ENCODE peak calls at places on chromosomes 7 and 10, in six cellular contexts. Y is cardiac muscle cell, T is endodermal cell, Z is upper lobe of right lung, V is heart left ventricle, H is AG10803. R is an unnamed sample.

GRCh38 chr10:121580276-121581116 is 17.7 kb downstream of the FGFR2 start:
- DNase-seq in Y (no peak), T (peak), Z (no peak), V (no peak), H (no peak), R (no peak)

GRCh38 chr7:69906309-69906995 is 308.2 kb downstream of the AUTS2 start:
- DNase-seq in Y (no peak), T (no peak), Z (no peak), V (no peak), H (peak), R (no peak)

GRCh38 chr7:48875300-48875916 is 48.9 kb upstream of the CDC14C start:
- DNase-seq in Y (peak), T (peak), Z (peak), V (peak), H (peak), R (peak)

GRCh38 chr10:98023024-98023423 is 7.4 kb downstream of the CRTAC1 start:
- DNase-seq in Y (no peak), T (no peak), Z (no peak), V (no peak), H (no peak), R (no peak)

GRCh38 chr10:78894841-78895195 is 173.9 kb upstream of the ZMIZ1 start:
- DNase-seq in Y (no peak), T (no peak), Z (no peak), V (no peak), H (no peak), R (no peak)

GRCh38 chr10:98267069-98267893 is 713 bp downstream of the LOXL4 start:
- DNase-seq in Y (no peak), T (no peak), Z (no peak), V (no peak), H (peak), R (no peak)

GRCh38 chr10:36670616-36671402 is 454.6 kb upstream of the ANKRD30A start:
- DNase-seq in Y (no peak), T (no peak), Z (no peak), V (no peak), H (peak), R (peak)

GRCh38 chr10:96995851-96996250 is 163.8 kb downstream of the LCOR start:
- DNase-seq in Y (peak), T (no peak), Z (no peak), V (no peak), H (peak), R (peak)

GRCh38 chr10:58665361-58665760 is 152.7 kb downstream of the BICC1 start:
- DNase-seq in Y (no peak), T (no peak), Z (no peak), V (no peak), H (no peak), R (no peak)

GRCh38 chr7:139691253-139691781 is 86.5 kb downstream of the HIPK2 start:
- DNase-seq in Y (no peak), T (no peak), Z (no peak), V (peak), H (no peak), R (peak)

GRCh38 chr10:111890046-111890445 is 293.5 kb downstream of the GPAM start:
- DNase-seq in Y (no peak), T (no peak), Z (no peak), V (no peak), H (no peak), R (no peak)

GRCh38 chr10:3330687-3331086 is 158.1 kb upstream of the PITRM1 start:
- DNase-seq in Y (no peak), T (no peak), Z (peak), V (peak), H (peak), R (peak)

GRCh38 chr7:157516911-157517781 is 180.3 kb downstream of the DNAJB6 start:
- DNase-seq in Y (no peak), T (peak), Z (peak), V (no peak), H (no peak), R (no peak)

GRCh38 chr10:97416565-97416964 is 9.4 kb upstream of the PGAM1 start:
- DNase-seq in Y (no peak), T (no peak), Z (no peak), V (no peak), H (no peak), R (no peak)

GRCh38 chr7:52507546-52507945 is 527.9 kb upstream of the POM121L12 start:
- DNase-seq in Y (no peak), T (no peak), Z (no peak), V (no peak), H (no peak), R (no peak)

GRCh38 chr10:35219906-35220890 is 93.6 kb downstream of the CREM start:
- DNase-seq in Y (no peak), T (no peak), Z (no peak), V (no peak), H (no peak), R (no peak)

GRCh38 chr10:102781089-102781920 is 37.6 kb downstream of the WBP1L start:
- DNase-seq in Y (peak), T (peak), Z (no peak), V (no peak), H (no peak), R (peak)

GRCh38 chr10:29590598-29591415 is 44.0 kb downstream of the SVIL start:
- DNase-seq in Y (peak), T (no peak), Z (no peak), V (no peak), H (peak), R (peak)
- H3K4me3 ChIP-seq in Y (no peak), T (no peak), Z (peak), V (peak), H (no peak), R (no peak)

GRCh38 chr10:125160856-125161569 is 650 bp upstream of the CTBP2 start:
- DNase-seq in Y (peak), T (peak), Z (peak), V (peak), H (peak), R (peak)

GRCh38 chr10:125159932-125160855 is at the start of gene CTBP2:
- DNase-seq in Y (peak), T (peak), Z (peak), V (peak), H (peak), R (peak)

GRCh38 chr10:125159486-125159931 is 854 bp downstream of the CTBP2 start:
- DNase-seq in Y (peak), T (peak), Z (peak), V (no peak), H (peak), R (no peak)

GRCh38 chr10:125162181-125162906 is 2.0 kb upstream of the CTBP2 start:
- DNase-seq in Y (no peak), T (peak), Z (peak), V (no peak), H (no peak), R (no peak)

DNA sequence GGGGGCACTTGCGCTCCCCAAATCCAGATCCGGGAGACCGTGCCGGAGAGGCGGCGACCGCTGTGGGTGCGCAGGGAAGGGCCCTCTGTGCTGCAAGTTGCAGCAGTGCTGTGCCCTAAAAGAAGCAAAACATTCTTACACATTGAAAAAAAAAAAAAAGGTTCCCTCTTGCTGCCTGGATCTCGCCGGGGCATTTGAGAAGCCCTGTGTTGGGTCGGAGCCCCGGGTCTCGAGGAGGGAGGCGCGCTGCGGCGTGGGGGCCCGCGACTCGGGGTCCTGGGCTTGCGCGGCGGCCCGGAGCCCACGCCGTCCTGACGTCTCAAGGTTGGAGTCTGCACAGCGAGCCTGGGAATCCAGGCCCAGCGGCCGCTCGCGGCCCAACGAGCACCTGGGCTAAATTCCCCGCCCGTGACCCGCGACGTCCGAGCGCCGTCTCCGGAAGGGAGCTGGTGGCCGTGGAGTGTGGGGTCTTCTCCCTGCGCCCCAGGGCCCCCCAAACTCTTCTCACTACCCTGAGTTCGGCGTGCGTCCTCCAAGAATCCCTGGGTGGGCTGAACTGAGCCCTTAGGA is 1.3 kb upstream of the CTBP2 start:
- DNase-seq in Y (peak), T (no peak), Z (peak), V (no peak), H (peak), R (no peak)
- TF ChIP-seq CTCF in Y (no peak), T (peak), Z (peak), V (peak), H (peak), R (no peak)

GRCh38 chr10:89580243-89580642 is 44.8 kb upstream of the SLC16A12 start:
- DNase-seq in Y (no peak), T (no peak), Z (no peak), V (no peak), H (no peak), R (no peak)

GRCh38 chr10:89576022-89576421 is 40.6 kb upstream of the SLC16A12 start:
- DNase-seq in Y (no peak), T (no peak), Z (no peak), V (no peak), H (no peak), R (no peak)

GRCh38 chr10:89575037-89575436 is 39.6 kb upstream of the SLC16A12 start:
- DNase-seq in Y (no peak), T (no peak), Z (no peak), V (no peak), H (no peak), R (no peak)

GRCh38 chr10:89576696-89577095 is 41.3 kb upstream of the SLC16A12 start:
- DNase-seq in Y (no peak), T (no peak), Z (no peak), V (no peak), H (no peak), R (no peak)

DNA sequence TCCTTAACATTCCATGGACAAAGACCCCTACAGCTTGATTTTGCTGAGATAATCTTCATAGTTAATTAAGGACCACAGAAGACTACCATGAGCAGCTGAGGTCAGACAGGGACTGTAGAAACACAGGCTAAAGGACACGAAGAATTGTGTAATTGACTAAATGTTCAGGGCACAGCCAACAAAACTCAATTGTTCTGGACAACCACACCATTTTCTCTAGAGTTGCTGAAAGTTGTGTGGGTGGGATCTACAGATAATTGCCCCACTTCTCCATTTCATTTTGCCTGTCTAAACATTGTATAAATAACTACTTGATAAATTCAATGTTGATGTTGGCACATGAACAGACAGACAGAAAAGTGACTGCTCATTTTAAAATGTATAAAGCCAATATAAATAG is 39.0 kb upstream of the SLC16A12 start:
- DNase-seq in Y (no peak), T (no peak), Z (no peak), V (no peak), H (no peak), R (no peak)
- H3K4me3 ChIP-seq in Y (no peak), T (no peak), Z (no peak), V (no peak), H (no peak), R (no peak)

GRCh38 chr7:129208667-129209066 is 16.2 kb upstream of the AHCYL2 start:
- DNase-seq in Y (no peak), T (no peak), Z (no peak), V (no peak), H (no peak), R (no peak)

GRCh38 chr7:129210989-129211312 is 13.9 kb upstream of the AHCYL2 start:
- DNase-seq in Y (no peak), T (no peak), Z (no peak), V (no peak), H (no peak), R (no peak)

GRCh38 chr7:129209067-129209926 is 15.5 kb upstream of the AHCYL2 start:
- DNase-seq in Y (no peak), T (no peak), Z (no peak), V (no peak), H (no peak), R (no peak)

GRCh38 chr7:129212126-129212525 is 12.7 kb upstream of the AHCYL2 start:
- DNase-seq in Y (no peak), T (no peak), Z (no peak), V (no peak), H (no peak), R (no peak)

GRCh38 chr7:129210256-129210988 is 14.4 kb upstream of the AHCYL2 start:
- DNase-seq in Y (peak), T (peak), Z (peak), V (peak), H (peak), R (peak)
- TF ChIP-seq CTCF in Y (peak), T (peak), Z (peak), V (peak), H (peak), R (peak)

GRCh38 chr7:88132725-88133124 is 87.1 kb downstream of the SRI start:
- DNase-seq in Y (peak), T (no peak), Z (no peak), V (no peak), H (no peak), R (no peak)
- H3K4me3 ChIP-seq in Y (no peak), T (no peak), Z (no peak), V (no peak), H (no peak), R (no peak)

DNA sequence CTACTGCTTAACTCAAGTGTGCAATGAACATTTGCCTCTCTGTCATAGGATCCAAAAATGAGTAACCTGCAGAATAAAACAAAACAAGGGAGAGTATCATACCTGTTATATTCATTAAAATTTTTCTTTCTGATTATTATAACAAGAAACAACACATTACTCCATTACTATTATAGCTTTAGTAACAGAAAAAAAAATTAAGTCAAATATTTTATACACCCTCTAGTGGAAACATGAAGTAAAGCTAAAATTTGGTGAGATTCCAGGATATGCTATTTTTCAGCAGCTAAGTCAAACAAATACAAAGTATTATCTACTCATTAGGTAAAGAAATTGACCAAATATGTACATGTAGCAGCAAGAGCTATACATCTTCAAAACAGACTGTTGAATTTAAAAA is 56.3 kb downstream of the PDZD8 start:
- DNase-seq in Y (no peak), T (no peak), Z (no peak), V (no peak), H (peak), R (no peak)
- TF ChIP-seq CTCF in Y (peak), T (peak), Z (peak), V (peak), H (peak), R (peak)

GRCh38 chr7:107998150-107998549 is 4.8 kb downstream of the LAMB1 start:
- DNase-seq in Y (no peak), T (no peak), Z (no peak), V (no peak), H (no peak), R (no peak)

GRCh38 chr7:107993879-107994278 is 9.1 kb downstream of the LAMB1 start:
- DNase-seq in Y (no peak), T (no peak), Z (no peak), V (no peak), H (peak), R (no peak)

GRCh38 chr7:107996072-107996824 is 6.7 kb downstream of the LAMB1 start:
- DNase-seq in Y (no peak), T (no peak), Z (no peak), V (no peak), H (peak), R (peak)

GRCh38 chr7:107995184-107996071 is 7.5 kb downstream of the LAMB1 start:
- DNase-seq in Y (peak), T (peak), Z (no peak), V (peak), H (peak), R (peak)

DNA sequence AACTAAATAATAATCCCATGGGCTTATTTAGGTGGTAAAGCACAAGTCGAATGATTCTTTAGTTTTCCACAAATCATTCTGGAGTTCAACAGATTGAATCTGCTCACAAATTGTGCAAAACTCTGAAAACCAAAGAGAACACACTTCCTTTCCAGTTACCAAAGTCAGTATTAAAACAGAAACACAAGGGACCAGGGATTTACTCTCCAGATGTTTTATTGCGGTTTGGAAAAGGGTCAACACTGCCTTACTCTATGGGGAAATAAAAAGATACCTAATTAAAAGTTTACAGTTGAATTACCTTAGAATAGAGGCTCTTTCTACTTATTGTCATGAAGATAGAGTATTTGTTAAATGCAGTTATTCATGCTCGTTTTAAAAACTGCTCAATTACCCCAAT is 8.6 kb downstream of the LAMB1 start:
- DNase-seq in Y (no peak), T (no peak), Z (no peak), V (no peak), H (peak), R (peak)
- H3K4me3 ChIP-seq in Y (no peak), T (no peak), Z (no peak), V (no peak), H (no peak), R (no peak)

GRCh38 chr10:128046934-128047251 is 79.3 kb downstream of the MKI67 start:
- DNase-seq in Y (no peak), T (no peak), Z (no peak), V (no peak), H (no peak), R (no peak)

GRCh38 chr10:128047991-128048826 is 78.0 kb downstream of the MKI67 start:
- DNase-seq in Y (peak), T (no peak), Z (no peak), V (peak), H (no peak), R (peak)

GRCh38 chr10:128045833-128046120 is 80.4 kb downstream of the MKI67 start:
- DNase-seq in Y (no peak), T (no peak), Z (no peak), V (no peak), H (no peak), R (no peak)

GRCh38 chr10:128046156-128046933 is 79.9 kb downstream of the MKI67 start:
- DNase-seq in Y (no peak), T (no peak), Z (peak), V (peak), H (no peak), R (no peak)

DNA sequence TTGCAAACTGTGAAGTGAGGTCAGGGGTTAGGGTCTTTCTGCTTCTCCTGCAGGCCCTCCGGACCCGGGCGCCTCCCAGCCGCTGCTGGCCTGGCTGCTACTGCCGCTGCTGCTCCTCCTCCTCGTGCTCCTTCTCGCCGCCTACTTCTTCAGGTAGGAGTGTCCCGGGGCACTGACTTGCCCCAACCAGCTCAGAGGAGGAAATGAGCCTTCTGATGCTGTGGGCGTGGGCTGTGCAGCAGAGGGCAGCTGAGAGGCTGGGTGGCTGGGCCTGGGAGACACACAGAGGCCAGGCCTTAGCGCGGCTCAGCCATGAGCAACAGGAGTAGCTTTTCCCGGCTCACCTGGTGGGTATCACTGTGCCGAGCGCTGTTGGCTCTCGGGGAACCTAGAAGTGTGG is 78.9 kb downstream of the MKI67 start:
- DNase-seq in Y (peak), T (peak), Z (peak), V (peak), H (no peak), R (peak)
- TF ChIP-seq CTCF in Y (no peak), T (no peak), Z (no peak), V (no peak), H (no peak), R (no peak)

DNA sequence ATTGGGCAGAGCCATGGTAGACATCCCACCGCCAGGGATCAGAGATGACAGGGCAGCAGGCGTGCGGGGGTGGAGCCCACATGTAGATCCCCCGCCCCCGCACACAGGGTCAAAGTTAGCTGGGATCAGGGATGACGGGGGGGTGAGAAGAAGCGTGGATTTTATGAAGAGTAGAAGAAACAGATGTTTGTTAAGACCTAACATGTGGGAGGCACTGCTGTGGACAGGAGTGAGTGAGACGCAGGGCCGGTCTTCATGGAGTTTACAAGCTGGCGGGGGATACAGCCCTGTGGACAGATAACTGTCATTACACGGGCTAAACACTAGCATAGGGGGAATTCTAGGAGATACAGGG is 154.0 kb upstream of the KLF14 start:
- DNase-seq in Y (no peak), T (no peak), Z (no peak), V (no peak), H (no peak), R (peak)
- H3K4me3 ChIP-seq in Y (no peak), T (no peak), Z (no peak), V (no peak), H (no peak), R (no peak)

GRCh38 chr10:73246783-73247508 is at the start of gene DNAJC9:
- DNase-seq in Y (peak), T (peak), Z (peak), V (peak), H (peak), R (peak)
- TF ChIP-seq CTCF in Y (no peak), T (peak), Z (peak), V (peak), H (peak), R (no peak)